ENCODE peak calls at places on chromosomes 13 and 19, in nine cellular contexts. One of them, this sample, is unnamed.

GRCh38 chr19:42057856-42058255 is 12.2 kb downstream of the GRIK5 start:
- DNase-seq in fibroblast of the aortic adventitia: no peak
- DNase-seq in left cardiac atrium: no peak
- DNase-seq in glomerular endothelial cell: no peak
- DNase-seq in endothelial cell: no peak
- DNase-seq in Right ventricle myocardium superior: no peak
- DNase-seq in A673: no peak
- DNase-seq in activated CD8-positive, alpha-beta memory T cell treated with anti-CD3 and anti-CD28 coated beads for 1 hour: no peak
- DNase-seq in Ammon's horn: no peak
- DNase-seq in this sample: no peak

GRCh38 chr13:46495647-46496046 is 57.3 kb upstream of the LRCH1 start:
- DNase-seq in fibroblast of the aortic adventitia: peak
- DNase-seq in left cardiac atrium: no peak
- DNase-seq in glomerular endothelial cell: no peak
- DNase-seq in endothelial cell: no peak
- DNase-seq in Right ventricle myocardium superior: no peak
- DNase-seq in A673: no peak
- DNase-seq in activated CD8-positive, alpha-beta memory T cell treated with anti-CD3 and anti-CD28 coated beads for 1 hour: no peak
- DNase-seq in Ammon's horn: no peak
- DNase-seq in this sample: no peak

GRCh38 chr19:36182612-36183454 is 30.6 kb upstream of the COX7A1 start:
- DNase-seq in fibroblast of the aortic adventitia: no peak
- DNase-seq in left cardiac atrium: no peak
- DNase-seq in glomerular endothelial cell: no peak
- DNase-seq in endothelial cell: no peak
- DNase-seq in Right ventricle myocardium superior: no peak
- DNase-seq in A673: no peak
- DNase-seq in activated CD8-positive, alpha-beta memory T cell treated with anti-CD3 and anti-CD28 coated beads for 1 hour: no peak
- DNase-seq in Ammon's horn: no peak
- DNase-seq in this sample: no peak

GRCh38 chr19:11221082-11221598 is 18.3 kb upstream of the ANGPTL8 start:
- DNase-seq in fibroblast of the aortic adventitia: no peak
- DNase-seq in left cardiac atrium: no peak
- DNase-seq in glomerular endothelial cell: no peak
- DNase-seq in endothelial cell: no peak
- DNase-seq in Right ventricle myocardium superior: no peak
- DNase-seq in A673: no peak
- DNase-seq in activated CD8-positive, alpha-beta memory T cell treated with anti-CD3 and anti-CD28 coated beads for 1 hour: no peak
- DNase-seq in Ammon's horn: no peak
- DNase-seq in this sample: no peak

GRCh38 chr19:35229601-35230000 is 1.1 kb upstream of the FAM187B start:
- DNase-seq in fibroblast of the aortic adventitia: no peak
- DNase-seq in left cardiac atrium: no peak
- DNase-seq in glomerular endothelial cell: no peak
- DNase-seq in endothelial cell: no peak
- DNase-seq in Right ventricle myocardium superior: no peak
- DNase-seq in A673: no peak
- DNase-seq in activated CD8-positive, alpha-beta memory T cell treated with anti-CD3 and anti-CD28 coated beads for 1 hour: no peak
- DNase-seq in Ammon's horn: no peak
- DNase-seq in this sample: no peak

GRCh38 chr13:110759710-110760109 is 46.2 kb downstream of the ING1 start:
- DNase-seq in fibroblast of the aortic adventitia: peak
- DNase-seq in left cardiac atrium: no peak
- DNase-seq in glomerular endothelial cell: no peak
- DNase-seq in endothelial cell: no peak
- DNase-seq in Right ventricle myocardium superior: no peak
- DNase-seq in A673: peak
- DNase-seq in activated CD8-positive, alpha-beta memory T cell treated with anti-CD3 and anti-CD28 coated beads for 1 hour: no peak
- DNase-seq in Ammon's horn: no peak
- DNase-seq in this sample: no peak

GRCh38 chr13:62113145-62113544 is 697.5 kb upstream of the PCDH20 start:
- DNase-seq in fibroblast of the aortic adventitia: no peak
- DNase-seq in left cardiac atrium: no peak
- DNase-seq in glomerular endothelial cell: no peak
- DNase-seq in endothelial cell: no peak
- DNase-seq in Right ventricle myocardium superior: no peak
- DNase-seq in A673: peak
- DNase-seq in activated CD8-positive, alpha-beta memory T cell treated with anti-CD3 and anti-CD28 coated beads for 1 hour: no peak
- DNase-seq in Ammon's horn: no peak
- DNase-seq in this sample: peak

GRCh38 chr19:40907968-40908735 is 26.1 kb upstream of the CYP2A7 start:
- DNase-seq in fibroblast of the aortic adventitia: no peak
- DNase-seq in left cardiac atrium: no peak
- DNase-seq in glomerular endothelial cell: no peak
- DNase-seq in endothelial cell: peak
- DNase-seq in Right ventricle myocardium superior: no peak
- DNase-seq in A673: no peak
- DNase-seq in activated CD8-positive, alpha-beta memory T cell treated with anti-CD3 and anti-CD28 coated beads for 1 hour: peak
- DNase-seq in Ammon's horn: no peak
- DNase-seq in this sample: no peak

GRCh38 chr19:2219726-2220125 is 16.4 kb downstream of the PLEKHJ1 start:
- DNase-seq in fibroblast of the aortic adventitia: no peak
- DNase-seq in left cardiac atrium: no peak
- DNase-seq in glomerular endothelial cell: no peak
- DNase-seq in endothelial cell: no peak
- DNase-seq in Right ventricle myocardium superior: no peak
- DNase-seq in A673: no peak
- DNase-seq in activated CD8-positive, alpha-beta memory T cell treated with anti-CD3 and anti-CD28 coated beads for 1 hour: no peak
- DNase-seq in Ammon's horn: no peak
- DNase-seq in this sample: no peak

GRCh38 chr19:53463263-53463662 is 4.3 kb upstream of the ZNF813 start:
- DNase-seq in fibroblast of the aortic adventitia: peak
- DNase-seq in left cardiac atrium: peak
- DNase-seq in glomerular endothelial cell: no peak
- DNase-seq in endothelial cell: peak
- DNase-seq in Right ventricle myocardium superior: peak
- DNase-seq in A673: peak
- DNase-seq in activated CD8-positive, alpha-beta memory T cell treated with anti-CD3 and anti-CD28 coated beads for 1 hour: no peak
- DNase-seq in Ammon's horn: peak
- DNase-seq in this sample: no peak

GRCh38 chr19:5692785-5693194 is 2.7 kb downstream of the RPL36 start:
- DNase-seq in fibroblast of the aortic adventitia: no peak
- DNase-seq in left cardiac atrium: no peak
- DNase-seq in glomerular endothelial cell: no peak
- DNase-seq in endothelial cell: no peak
- DNase-seq in Right ventricle myocardium superior: no peak
- DNase-seq in A673: no peak
- DNase-seq in activated CD8-positive, alpha-beta memory T cell treated with anti-CD3 and anti-CD28 coated beads for 1 hour: no peak
- DNase-seq in Ammon's horn: no peak
- DNase-seq in this sample: no peak

GRCh38 chr19:48496959-48497727 is 14.5 kb downstream of the LMTK3 start:
- DNase-seq in fibroblast of the aortic adventitia: no peak
- DNase-seq in left cardiac atrium: no peak
- DNase-seq in glomerular endothelial cell: no peak
- DNase-seq in endothelial cell: no peak
- DNase-seq in Right ventricle myocardium superior: no peak
- DNase-seq in A673: no peak
- DNase-seq in activated CD8-positive, alpha-beta memory T cell treated with anti-CD3 and anti-CD28 coated beads for 1 hour: no peak
- DNase-seq in Ammon's horn: no peak
- DNase-seq in this sample: no peak

GRCh38 chr13:23992722-23993438 is 95.6 kb upstream of the C1QTNF9B start:
- DNase-seq in fibroblast of the aortic adventitia: no peak
- DNase-seq in left cardiac atrium: no peak
- DNase-seq in glomerular endothelial cell: no peak
- DNase-seq in endothelial cell: no peak
- DNase-seq in Right ventricle myocardium superior: no peak
- DNase-seq in A673: no peak
- DNase-seq in activated CD8-positive, alpha-beta memory T cell treated with anti-CD3 and anti-CD28 coated beads for 1 hour: no peak
- DNase-seq in Ammon's horn: peak
- DNase-seq in this sample: no peak

GRCh38 chr19:17577698-17578097 is 22.2 kb downstream of the COLGALT1 start:
- DNase-seq in fibroblast of the aortic adventitia: no peak
- DNase-seq in left cardiac atrium: no peak
- DNase-seq in glomerular endothelial cell: no peak
- DNase-seq in endothelial cell: no peak
- DNase-seq in Right ventricle myocardium superior: no peak
- DNase-seq in A673: no peak
- DNase-seq in activated CD8-positive, alpha-beta memory T cell treated with anti-CD3 and anti-CD28 coated beads for 1 hour: no peak
- DNase-seq in Ammon's horn: no peak
- DNase-seq in this sample: no peak

GRCh38 chr13:23183292-23183691 is 2.5 kb downstream of the SGCG start:
- DNase-seq in fibroblast of the aortic adventitia: no peak
- DNase-seq in left cardiac atrium: no peak
- DNase-seq in glomerular endothelial cell: no peak
- DNase-seq in endothelial cell: no peak
- DNase-seq in Right ventricle myocardium superior: peak
- DNase-seq in A673: no peak
- DNase-seq in activated CD8-positive, alpha-beta memory T cell treated with anti-CD3 and anti-CD28 coated beads for 1 hour: no peak
- DNase-seq in Ammon's horn: no peak
- DNase-seq in this sample: no peak

GRCh38 chr19:39507715-39508364 is 7.1 kb upstream of the SELENOV start:
- DNase-seq in fibroblast of the aortic adventitia: no peak
- DNase-seq in left cardiac atrium: no peak
- DNase-seq in glomerular endothelial cell: no peak
- DNase-seq in endothelial cell: no peak
- DNase-seq in Right ventricle myocardium superior: no peak
- DNase-seq in A673: no peak
- DNase-seq in activated CD8-positive, alpha-beta memory T cell treated with anti-CD3 and anti-CD28 coated beads for 1 hour: no peak
- DNase-seq in Ammon's horn: no peak
- DNase-seq in this sample: no peak

GRCh38 chr13:31038834-31039552 is 106.5 kb downstream of the TEX26 start:
- DNase-seq in fibroblast of the aortic adventitia: no peak
- DNase-seq in left cardiac atrium: no peak
- DNase-seq in glomerular endothelial cell: no peak
- DNase-seq in endothelial cell: no peak
- DNase-seq in Right ventricle myocardium superior: no peak
- DNase-seq in A673: no peak
- DNase-seq in activated CD8-positive, alpha-beta memory T cell treated with anti-CD3 and anti-CD28 coated beads for 1 hour: no peak
- DNase-seq in Ammon's horn: no peak
- DNase-seq in this sample: peak

GRCh38 chr19:32345261-32346207 is at the start of gene ZNF507:
- DNase-seq in fibroblast of the aortic adventitia: peak
- DNase-seq in left cardiac atrium: peak
- DNase-seq in glomerular endothelial cell: no peak
- DNase-seq in endothelial cell: peak
- DNase-seq in Right ventricle myocardium superior: peak
- DNase-seq in A673: peak
- DNase-seq in activated CD8-positive, alpha-beta memory T cell treated with anti-CD3 and anti-CD28 coated beads for 1 hour: peak
- DNase-seq in Ammon's horn: peak
- DNase-seq in this sample: peak

GRCh38 chr19:48385461-48386087 is 5.8 kb downstream of the KDELR1 start:
- DNase-seq in fibroblast of the aortic adventitia: no peak
- DNase-seq in left cardiac atrium: no peak
- DNase-seq in glomerular endothelial cell: no peak
- DNase-seq in endothelial cell: no peak
- DNase-seq in Right ventricle myocardium superior: no peak
- DNase-seq in A673: no peak
- DNase-seq in activated CD8-positive, alpha-beta memory T cell treated with anti-CD3 and anti-CD28 coated beads for 1 hour: no peak
- DNase-seq in Ammon's horn: no peak
- DNase-seq in this sample: no peak

GRCh38 chr19:5253403-5254110 is 87.1 kb downstream of the PTPRS start:
- DNase-seq in fibroblast of the aortic adventitia: peak
- DNase-seq in left cardiac atrium: no peak
- DNase-seq in glomerular endothelial cell: no peak
- DNase-seq in endothelial cell: no peak
- DNase-seq in Right ventricle myocardium superior: no peak
- DNase-seq in A673: no peak
- DNase-seq in activated CD8-positive, alpha-beta memory T cell treated with anti-CD3 and anti-CD28 coated beads for 1 hour: no peak
- DNase-seq in Ammon's horn: no peak
- DNase-seq in this sample: no peak

GRCh38 chr19:3642987-3643386 is 16.4 kb upstream of the CACTIN start:
- DNase-seq in fibroblast of the aortic adventitia: no peak
- DNase-seq in left cardiac atrium: no peak
- DNase-seq in glomerular endothelial cell: no peak
- DNase-seq in endothelial cell: peak
- DNase-seq in Right ventricle myocardium superior: no peak
- DNase-seq in A673: peak
- DNase-seq in activated CD8-positive, alpha-beta memory T cell treated with anti-CD3 and anti-CD28 coated beads for 1 hour: no peak
- DNase-seq in Ammon's horn: no peak
- DNase-seq in this sample: no peak

GRCh38 chr19:41695745-41696144 is 7.7 kb upstream of the CEACAM7 start:
- DNase-seq in fibroblast of the aortic adventitia: no peak
- DNase-seq in left cardiac atrium: no peak
- DNase-seq in glomerular endothelial cell: no peak
- DNase-seq in endothelial cell: no peak
- DNase-seq in Right ventricle myocardium superior: no peak
- DNase-seq in A673: no peak
- DNase-seq in activated CD8-positive, alpha-beta memory T cell treated with anti-CD3 and anti-CD28 coated beads for 1 hour: no peak
- DNase-seq in Ammon's horn: no peak
- DNase-seq in this sample: no peak

GRCh38 chr13:80363890-80364503 is 23.1 kb upstream of the SPRY2 start:
- DNase-seq in fibroblast of the aortic adventitia: peak
- DNase-seq in left cardiac atrium: no peak
- DNase-seq in glomerular endothelial cell: no peak
- DNase-seq in endothelial cell: no peak
- DNase-seq in Right ventricle myocardium superior: no peak
- DNase-seq in A673: peak
- DNase-seq in activated CD8-positive, alpha-beta memory T cell treated with anti-CD3 and anti-CD28 coated beads for 1 hour: no peak
- DNase-seq in Ammon's horn: peak
- DNase-seq in this sample: peak

GRCh38 chr19:34364830-34365462 is at the start of gene GPI:
- DNase-seq in fibroblast of the aortic adventitia: peak
- DNase-seq in left cardiac atrium: peak
- DNase-seq in glomerular endothelial cell: no peak
- DNase-seq in endothelial cell: peak
- DNase-seq in Right ventricle myocardium superior: peak
- DNase-seq in A673: peak
- DNase-seq in activated CD8-positive, alpha-beta memory T cell treated with anti-CD3 and anti-CD28 coated beads for 1 hour: peak
- DNase-seq in Ammon's horn: peak
- DNase-seq in this sample: peak

GRCh38 chr19:54616840-54617560 is 13.3 kb upstream of the LILRB1 start:
- DNase-seq in fibroblast of the aortic adventitia: no peak
- DNase-seq in left cardiac atrium: no peak
- DNase-seq in glomerular endothelial cell: no peak
- DNase-seq in endothelial cell: no peak
- DNase-seq in Right ventricle myocardium superior: no peak
- DNase-seq in A673: no peak
- DNase-seq in activated CD8-positive, alpha-beta memory T cell treated with anti-CD3 and anti-CD28 coated beads for 1 hour: no peak
- DNase-seq in Ammon's horn: no peak
- DNase-seq in this sample: no peak

GRCh38 chr13:90943961-90944360 is 403.5 kb upstream of the MIR17HG start:
- DNase-seq in fibroblast of the aortic adventitia: no peak
- DNase-seq in left cardiac atrium: no peak
- DNase-seq in glomerular endothelial cell: no peak
- DNase-seq in endothelial cell: no peak
- DNase-seq in Right ventricle myocardium superior: no peak
- DNase-seq in A673: no peak
- DNase-seq in activated CD8-positive, alpha-beta memory T cell treated with anti-CD3 and anti-CD28 coated beads for 1 hour: no peak
- DNase-seq in Ammon's horn: no peak
- DNase-seq in this sample: no peak